ENCODE peak calls at places on chromosome 21, in seven cellular contexts. P, N, I, L, F, E and R are unnamed samples.

GRCh38 chr21:14737278-14737677 is 191.2 kb upstream of the SAMSN1 start:
- DNase-seq in P (no peak), N (no peak), I (no peak), L (no peak), F (no peak), E (no peak), R (no peak)

GRCh38 chr21:15620892-15621291 is 108.9 kb upstream of the USP25 start:
- DNase-seq in P (no peak), N (no peak), I (no peak), L (no peak), F (no peak), E (no peak), R (no peak)

GRCh38 chr21:41501919-41502318 is 6.0 kb downstream of the TMPRSS2 start:
- DNase-seq in P (no peak), N (no peak), I (no peak), L (no peak), F (no peak), E (no peak), R (no peak)

GRCh38 chr21:28592205-28592845 is 400.4 kb downstream of the LTN1 start:
- DNase-seq in P (no peak), N (no peak), I (no peak), L (no peak), F (no peak), E (no peak), R (no peak)

GRCh38 chr21:46325073-46325912 is 1.3 kb downstream of the PCNT start:
- DNase-seq in P (peak; percentile 61), N (peak; percentile 39), I (peak; percentile 56), L (peak; percentile 48), F (peak; percentile 91), E (peak; percentile 86), R (peak; percentile 43)

GRCh38 chr21:38470762-38471161 is 27.5 kb downstream of the ERG start:
- DNase-seq in P (no peak), N (no peak), I (no peak), L (no peak), F (no peak), E (no peak), R (no peak)

GRCh38 chr21:35853321-35853922 is 206.9 kb downstream of the SETD4 start:
- DNase-seq in P (no peak), N (no peak), I (no peak), L (peak; percentile 21), F (no peak), E (no peak), R (no peak)

GRCh38 chr21:37582613-37583012 is 216.0 kb downstream of the DYRK1A start:
- DNase-seq in P (peak; percentile 36), N (no peak), I (peak; percentile 31), L (peak; percentile 21), F (peak; percentile 77), E (no peak), R (no peak)

GRCh38 chr21:25625036-25625435 is 14.0 kb upstream of the JAM2 start:
- DNase-seq in P (peak; percentile 50), N (no peak), I (no peak), L (no peak), F (no peak), E (no peak), R (no peak)

DNA sequence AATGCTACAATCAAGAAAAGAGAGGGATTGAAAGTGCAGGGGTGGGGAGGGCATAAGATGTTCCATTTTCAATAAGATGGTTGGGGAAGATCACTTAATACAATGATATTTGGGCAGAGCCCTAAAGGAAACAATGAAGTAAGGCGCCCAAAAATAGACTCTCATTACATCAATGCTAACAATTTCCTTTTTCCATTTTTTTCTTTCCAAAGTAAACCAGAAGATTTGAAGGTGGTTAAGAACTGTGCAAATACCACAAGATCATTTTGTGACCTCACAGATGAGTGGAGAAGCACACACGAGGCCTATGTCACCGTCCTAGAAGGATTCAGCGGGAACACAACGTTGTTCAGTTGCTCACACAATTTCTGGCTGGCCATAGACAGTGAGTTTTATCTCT is 16.8 kb downstream of the IFNAR2 start:
- DNase-seq in P (no peak), N (no peak), I (no peak), L (no peak), F (no peak), E (no peak), R (no peak)
- H3K36me3 ChIP-seq in P (no peaks in the 10 kb centered on the region), N (peaks cover 74% of the 10 kb centered on the region), I (no peaks in the 10 kb centered on the region), L (no peaks in the 10 kb centered on the region), F (peaks cover 37% of the 10 kb centered on the region), E (peaks cover 14% of the 10 kb centered on the region), R (peaks cover 19% of the 10 kb centered on the region)

GRCh38 chr21:26709090-26709489 is 136.0 kb upstream of the CYYR1 start:
- DNase-seq in P (peak; percentile 21), N (no peak), I (no peak), L (no peak), F (no peak), E (no peak), R (no peak)

GRCh38 chr21:26707241-26707640 is 134.2 kb upstream of the CYYR1 start:
- DNase-seq in P (no peak), N (no peak), I (no peak), L (no peak), F (no peak), E (no peak), R (no peak)

GRCh38 chr21:26708223-26708800 is 135.2 kb upstream of the CYYR1 start:
- DNase-seq in P (no peak), N (no peak), I (no peak), L (no peak), F (no peak), E (no peak), R (no peak)

GRCh38 chr21:26715116-26715515 is 130.1 kb downstream of the ADAMTS1 start:
- DNase-seq in P (peak; percentile 75), N (no peak), I (no peak), L (no peak), F (no peak), E (no peak), R (no peak)

DNA sequence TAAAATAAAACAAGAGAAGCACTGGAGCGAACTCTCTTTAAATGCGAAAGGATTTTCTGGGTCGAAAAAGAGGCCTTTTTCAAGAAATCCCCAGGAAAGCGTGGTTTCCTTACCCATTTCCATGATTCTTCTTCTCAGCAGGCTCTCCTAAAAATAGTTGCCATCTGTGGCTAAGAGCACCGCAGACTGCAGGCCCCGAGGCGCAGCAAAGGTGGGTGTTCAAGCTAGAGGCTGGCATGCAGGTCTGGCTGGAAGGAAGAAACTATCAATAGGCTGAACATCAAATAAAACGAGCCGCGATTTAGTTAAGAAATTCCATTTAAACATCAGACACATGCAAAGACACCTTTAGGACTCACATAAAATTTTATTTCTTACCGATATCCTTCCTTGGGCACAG is 135.1 kb downstream of the ADAMTS1 start:
- DNase-seq in P (no peak), N (no peak), I (no peak), L (no peak), F (no peak), E (no peak), R (no peak)
- H3K4me1 ChIP-seq in P (peaks cover 16% of the 10 kb centered on the region), N (no peaks in the 10 kb centered on the region), I (no peaks in the 10 kb centered on the region), L (no peaks in the 10 kb centered on the region), F (no peaks in the 10 kb centered on the region), E (no peaks in the 10 kb centered on the region), R (no peaks in the 10 kb centered on the region)

GRCh38 chr21:39923441-39923840 is 56.2 kb downstream of the PCP4 start:
- DNase-seq in P (no peak), N (no peak), I (no peak), L (no peak), F (no peak), E (no peak), R (no peak)

GRCh38 chr21:39927304-39927886 is 60.2 kb downstream of the PCP4 start:
- DNase-seq in P (no peak), N (peak; percentile 45), I (no peak), L (no peak), F (peak; percentile 13), E (no peak), R (no peak)

DNA sequence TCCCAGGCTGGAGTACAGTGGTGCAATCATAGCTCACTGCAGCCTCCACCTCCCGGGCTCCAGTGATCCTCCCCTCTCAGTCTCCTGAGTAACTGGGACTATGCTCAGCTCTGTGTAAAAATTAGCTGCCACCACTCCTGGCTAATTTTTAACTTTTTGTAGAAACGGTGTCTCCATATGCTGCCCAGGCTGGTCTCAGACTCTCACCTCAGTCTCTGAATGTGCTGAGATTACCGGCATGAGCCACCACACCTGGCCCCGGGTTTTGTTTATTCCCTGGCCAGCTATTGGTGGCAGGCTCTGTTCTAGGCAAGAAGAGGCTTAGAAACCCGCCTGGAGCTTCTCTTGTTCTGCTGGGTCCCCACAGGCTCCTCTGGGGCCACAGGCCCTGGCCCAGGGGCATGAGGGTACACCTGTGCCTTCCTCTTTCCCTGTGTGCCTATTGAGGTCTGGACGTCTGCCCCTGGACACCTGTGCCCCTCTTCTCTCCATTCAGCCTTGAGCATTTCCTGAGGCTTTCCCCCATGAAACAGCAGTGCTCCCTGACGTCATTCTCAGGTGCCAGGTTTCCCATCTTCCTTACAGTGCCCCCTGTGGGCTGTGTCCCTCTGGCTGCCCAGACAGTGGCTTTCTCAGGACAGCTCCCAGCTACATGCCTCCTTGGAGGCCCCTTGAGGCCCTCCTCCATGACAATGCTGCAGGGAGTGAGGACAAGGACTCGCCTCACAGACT is 57.5 kb downstream of the PCP4 start:
- DNase-seq in P (no peak), N (no peak), I (no peak), L (no peak), F (no peak), E (no peak), R (no peak)
- TF ChIP-seq CTCF in P (no peak), N (no peak), I (no peak), L (no peak), F (no peak), E (no peak), R (no peak)

DNA sequence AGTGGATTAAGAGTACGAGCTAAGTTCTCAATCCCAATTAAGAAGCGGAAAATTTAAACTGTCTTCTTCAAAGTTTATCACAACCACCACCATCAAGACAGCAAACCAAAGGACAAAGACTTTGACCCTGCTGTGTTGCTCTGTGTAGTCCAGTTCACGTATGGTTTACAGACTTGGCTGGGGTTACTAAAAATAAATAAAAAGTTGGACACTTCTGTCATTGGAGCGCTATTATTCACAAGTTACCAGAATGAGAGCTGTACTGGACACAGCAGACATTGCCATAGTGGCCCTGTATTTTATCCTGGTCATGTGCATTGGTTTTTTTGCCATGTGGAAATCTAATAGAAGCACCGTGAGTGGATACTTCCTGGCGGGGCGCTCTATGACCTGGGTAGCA is 21.6 kb downstream of the MRPS6 start:
- DNase-seq in P (no peak), N (no peak), I (no peak), L (no peak), F (no peak), E (no peak), R (no peak)
- H3K36me3 ChIP-seq in P (no peaks in the 10 kb centered on the region), N (peaks cover 19% of the 10 kb centered on the region), I (no peaks in the 10 kb centered on the region), L (no peaks in the 10 kb centered on the region), F (peaks cover 27% of the 10 kb centered on the region), E (peaks cover 14% of the 10 kb centered on the region), R (peaks cover 6% of the 10 kb centered on the region)

DNA sequence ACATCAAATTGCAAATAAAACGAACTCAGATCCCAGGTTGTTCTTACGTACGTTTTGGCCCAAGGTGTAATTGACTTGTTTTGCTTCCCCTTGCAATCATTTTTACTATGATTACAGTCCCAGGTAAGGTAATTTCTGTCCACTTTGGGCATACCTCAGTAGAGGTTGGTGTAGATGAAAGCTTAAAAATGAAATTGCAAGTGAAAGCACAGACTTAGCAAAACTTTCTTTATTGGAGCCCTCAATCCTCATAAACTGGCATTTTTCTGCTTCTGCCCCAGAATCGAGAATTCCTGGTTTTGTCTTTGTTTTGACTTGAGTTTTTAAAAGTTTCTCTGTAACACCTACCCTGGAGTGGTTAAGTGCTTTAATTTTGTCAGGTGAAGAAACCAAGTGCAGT is 9.4 kb downstream of the MRPS6 start:
- DNase-seq in P (no peak), N (no peak), I (no peak), L (no peak), F (no peak), E (no peak), R (no peak)
- H3K4me1 ChIP-seq in P (peaks cover 42% of the 10 kb centered on the region), N (peaks cover 28% of the 10 kb centered on the region), I (peaks cover 13% of the 10 kb centered on the region), L (peaks cover 6% of the 10 kb centered on the region), F (peaks cover 25% of the 10 kb centered on the region), E (peaks cover 13% of the 10 kb centered on the region), R (peaks cover 34% of the 10 kb centered on the region)

GRCh38 chr21:31786164-31786920 is 54.4 kb upstream of the SCAF4 start:
- DNase-seq in P (no peak), N (no peak), I (no peak), L (no peak), F (peak; percentile 48), E (no peak), R (peak; percentile 32)
- TF ChIP-seq CTCF in P (no peak), N (no peak), I (no peak), L (no peak), F (no peak), E (no peak), R (no peak)